ENCODE peak calls at places on chromosomes 13 and 19, in nine cellular contexts. F is D341Med; X is tibial artery; O is progenitor cell of endocrine pancreas; P is stimulated activated naive CD4-positive, alpha-beta T cell; U is NCI-H226; M is NCI-H2081; D is GM04504; B is HFFc6. Y is an unnamed sample.
A peak's percentile ranks its signal among the peaks of the same experiment; 100 is the strongest.

GRCh38 chr19:28314771-28315170 is 898.2 kb downstream of the UQCRFS1 start:
- DNase-seq in F (no peak), X (no peak), O (no peak), P (no peak), U (no peak), M (no peak), D (no peak), B (no peak), Y (no peak)

GRCh38 chr13:67150608-67151007 is 79.5 kb downstream of the PCDH9 start:
- DNase-seq in F (peak; percentile 36), X (no peak), O (no peak), P (no peak), U (no peak), M (no peak), D (no peak), B (no peak), Y (no peak)

GRCh38 chr19:50046649-50047503 is 21.1 kb downstream of the ZNF473 start:
- DNase-seq in F (peak; percentile 74), X (no peak), O (no peak), P (peak; percentile 51), U (peak; percentile 16), M (no peak), D (no peak), B (no peak), Y (no peak)

GRCh38 chr19:13978306-13978705 is 26.0 kb downstream of the DCAF15 start:
- DNase-seq in F (peak; percentile 41), X (peak; percentile 93), O (peak; percentile 75), P (no peak), U (no peak), M (no peak), D (no peak), B (no peak), Y (peak; percentile 87)

GRCh38 chr13:60654405-60654804 is 257.4 kb downstream of the TDRD3 start:
- DNase-seq in F (peak; percentile 69), X (no peak), O (no peak), P (no peak), U (peak; percentile 45), M (peak; percentile 4), D (no peak), B (peak; percentile 48), Y (peak; percentile 47)

GRCh38 chr19:50434525-50434924 is 1.8 kb downstream of the MYBPC2 start:
- DNase-seq in F (no peak), X (no peak), O (no peak), P (no peak), U (no peak), M (no peak), D (no peak), B (no peak), Y (no peak)

GRCh38 chr13:46165485-46166220 is 16.3 kb downstream of the LCP1 start:
- DNase-seq in F (no peak), X (no peak), O (no peak), P (no peak), U (peak; percentile 55), M (no peak), D (no peak), B (no peak), Y (no peak)

GRCh38 chr13:59546178-59546577 is 617.5 kb downstream of the DIAPH3 start:
- DNase-seq in F (no peak), X (no peak), O (no peak), P (no peak), U (no peak), M (no peak), D (no peak), B (no peak), Y (no peak)

GRCh38 chr13:45207319-45207718 is 6.5 kb upstream of the KCTD4 start:
- DNase-seq in F (no peak), X (no peak), O (no peak), P (no peak), U (peak; percentile 33), M (peak; percentile 63), D (no peak), B (no peak), Y (no peak)